ENCODE peak calls at places on chromosomes 12 and 14, in eight cellular contexts. One of them, this sample, is unnamed.

GRCh38 chr14:31403707-31404106 is 16.6 kb downstream of the HEATR5A start:
- DNase-seq in amniotic stem cell: no peak
- DNase-seq in left ventricle myocardium inferior: no peak
- DNase-seq in nucleus accumbens: no peak
- DNase-seq in effector memory CD4-positive, alpha-beta T cell: no peak
- DNase-seq in RPMI7951: no peak
- DNase-seq in putamen: no peak
- DNase-seq in suprapubic skin: no peak
- DNase-seq in this sample: no peak

GRCh38 chr12:53048780-53049401 is 974 bp upstream of the TNS2 start:
- DNase-seq in amniotic stem cell: no peak
- DNase-seq in left ventricle myocardium inferior: peak
- DNase-seq in nucleus accumbens: no peak
- DNase-seq in effector memory CD4-positive, alpha-beta T cell: no peak
- DNase-seq in RPMI7951: peak
- DNase-seq in putamen: no peak
- DNase-seq in suprapubic skin: peak
- DNase-seq in this sample: no peak

GRCh38 chr12:57759360-57759980 is 4.6 kb downstream of the MARCHF9 start:
- DNase-seq in amniotic stem cell: no peak
- DNase-seq in left ventricle myocardium inferior: no peak
- DNase-seq in nucleus accumbens: no peak
- DNase-seq in effector memory CD4-positive, alpha-beta T cell: no peak
- DNase-seq in RPMI7951: no peak
- DNase-seq in putamen: no peak
- DNase-seq in suprapubic skin: no peak
- DNase-seq in this sample: no peak

GRCh38 chr14:31024042-31024480 is 1.4 kb upstream of the AP4S1 start:
- DNase-seq in amniotic stem cell: no peak
- DNase-seq in left ventricle myocardium inferior: no peak
- DNase-seq in nucleus accumbens: no peak
- DNase-seq in effector memory CD4-positive, alpha-beta T cell: no peak
- DNase-seq in RPMI7951: no peak
- DNase-seq in putamen: no peak
- DNase-seq in suprapubic skin: no peak
- DNase-seq in this sample: no peak

GRCh38 chr12:57160021-57160420 is 12.6 kb upstream of the LRP1-AS start:
- DNase-seq in amniotic stem cell: no peak
- DNase-seq in left ventricle myocardium inferior: no peak
- DNase-seq in nucleus accumbens: no peak
- DNase-seq in effector memory CD4-positive, alpha-beta T cell: no peak
- DNase-seq in RPMI7951: no peak
- DNase-seq in putamen: no peak
- DNase-seq in suprapubic skin: no peak
- DNase-seq in this sample: no peak

GRCh38 chr14:90253826-90254225 is 2.5 kb upstream of the PSMC1 start:
- DNase-seq in amniotic stem cell: no peak
- DNase-seq in left ventricle myocardium inferior: no peak
- DNase-seq in nucleus accumbens: no peak
- DNase-seq in effector memory CD4-positive, alpha-beta T cell: no peak
- DNase-seq in RPMI7951: peak
- DNase-seq in putamen: no peak
- DNase-seq in suprapubic skin: no peak
- DNase-seq in this sample: no peak

GRCh38 chr12:51025182-51025747 is 919 bp downstream of the SLC11A2 start:
- DNase-seq in amniotic stem cell: no peak
- DNase-seq in left ventricle myocardium inferior: no peak
- DNase-seq in nucleus accumbens: no peak
- DNase-seq in effector memory CD4-positive, alpha-beta T cell: no peak
- DNase-seq in RPMI7951: no peak
- DNase-seq in putamen: no peak
- DNase-seq in suprapubic skin: no peak
- DNase-seq in this sample: no peak

GRCh38 chr12:82781288-82782078 is 94.8 kb downstream of the TMTC2 start:
- DNase-seq in amniotic stem cell: no peak
- DNase-seq in left ventricle myocardium inferior: no peak
- DNase-seq in nucleus accumbens: no peak
- DNase-seq in effector memory CD4-positive, alpha-beta T cell: no peak
- DNase-seq in RPMI7951: peak
- DNase-seq in putamen: peak
- DNase-seq in suprapubic skin: no peak
- DNase-seq in this sample: peak

GRCh38 chr14:22200977-22201605 is 387.9 kb downstream of the DAD1 start:
- DNase-seq in amniotic stem cell: peak
- DNase-seq in left ventricle myocardium inferior: no peak
- DNase-seq in nucleus accumbens: no peak
- DNase-seq in effector memory CD4-positive, alpha-beta T cell: no peak
- DNase-seq in RPMI7951: peak
- DNase-seq in putamen: peak
- DNase-seq in suprapubic skin: no peak
- DNase-seq in this sample: no peak

GRCh38 chr12:102454808-102455760 is 25.3 kb downstream of the IGF1 start:
- DNase-seq in amniotic stem cell: no peak
- DNase-seq in left ventricle myocardium inferior: no peak
- DNase-seq in nucleus accumbens: no peak
- DNase-seq in effector memory CD4-positive, alpha-beta T cell: no peak
- DNase-seq in RPMI7951: no peak
- DNase-seq in putamen: no peak
- DNase-seq in suprapubic skin: no peak
- DNase-seq in this sample: no peak

GRCh38 chr12:84911331-84912190 is 1.0 kb downstream of the SLC6A15 start:
- DNase-seq in amniotic stem cell: peak
- DNase-seq in left ventricle myocardium inferior: no peak
- DNase-seq in nucleus accumbens: peak
- DNase-seq in effector memory CD4-positive, alpha-beta T cell: no peak
- DNase-seq in RPMI7951: peak
- DNase-seq in putamen: peak
- DNase-seq in suprapubic skin: peak
- DNase-seq in this sample: peak

GRCh38 chr14:101547961-101548669 is 13.2 kb upstream of the DIO3 start:
- DNase-seq in amniotic stem cell: no peak
- DNase-seq in left ventricle myocardium inferior: no peak
- DNase-seq in nucleus accumbens: no peak
- DNase-seq in effector memory CD4-positive, alpha-beta T cell: no peak
- DNase-seq in RPMI7951: no peak
- DNase-seq in putamen: no peak
- DNase-seq in suprapubic skin: no peak
- DNase-seq in this sample: no peak

GRCh38 chr12:12278899-12279298 is 12.1 kb upstream of the LRP6 start:
- DNase-seq in amniotic stem cell: no peak
- DNase-seq in left ventricle myocardium inferior: no peak
- DNase-seq in nucleus accumbens: no peak
- DNase-seq in effector memory CD4-positive, alpha-beta T cell: no peak
- DNase-seq in RPMI7951: peak
- DNase-seq in putamen: no peak
- DNase-seq in suprapubic skin: no peak
- DNase-seq in this sample: no peak

GRCh38 chr12:112705037-112705632 is 86.4 kb upstream of the RPH3A start:
- DNase-seq in amniotic stem cell: no peak
- DNase-seq in left ventricle myocardium inferior: no peak
- DNase-seq in nucleus accumbens: no peak
- DNase-seq in effector memory CD4-positive, alpha-beta T cell: no peak
- DNase-seq in RPMI7951: no peak
- DNase-seq in putamen: no peak
- DNase-seq in suprapubic skin: no peak
- DNase-seq in this sample: no peak

GRCh38 chr12:107645630-107646333 is 39.8 kb upstream of the PWP1 start:
- DNase-seq in amniotic stem cell: no peak
- DNase-seq in left ventricle myocardium inferior: no peak
- DNase-seq in nucleus accumbens: no peak
- DNase-seq in effector memory CD4-positive, alpha-beta T cell: no peak
- DNase-seq in RPMI7951: no peak
- DNase-seq in putamen: peak
- DNase-seq in suprapubic skin: no peak
- DNase-seq in this sample: peak

GRCh38 chr14:50377671-50378070 is 19.0 kb downstream of the CDKL1 start:
- DNase-seq in amniotic stem cell: no peak
- DNase-seq in left ventricle myocardium inferior: no peak
- DNase-seq in nucleus accumbens: no peak
- DNase-seq in effector memory CD4-positive, alpha-beta T cell: no peak
- DNase-seq in RPMI7951: no peak
- DNase-seq in putamen: no peak
- DNase-seq in suprapubic skin: no peak
- DNase-seq in this sample: no peak

GRCh38 chr14:105394714-105395537 is 3.4 kb upstream of the TEX22 start:
- DNase-seq in amniotic stem cell: no peak
- DNase-seq in left ventricle myocardium inferior: no peak
- DNase-seq in nucleus accumbens: no peak
- DNase-seq in effector memory CD4-positive, alpha-beta T cell: no peak
- DNase-seq in RPMI7951: no peak
- DNase-seq in putamen: no peak
- DNase-seq in suprapubic skin: no peak
- DNase-seq in this sample: peak

This sample was measured in retina.